ENCODE peak calls at places on chromosomes 4 and X, in seven cellular contexts. Y is lower leg skin, N is Peyer's patch, X is right lobe of liver, P is uterus, L is transverse colon, C is tibial nerve. H is an unnamed sample.

GRCh38 chr4:148998719-148999118 is 556.5 kb upstream of the NR3C2 start:
- DNase-seq in Y (no peak), N (no peak), X (no peak), P (no peak), L (no peak), C (no peak), H (no peak)

GRCh38 chr4:74055096-74055495 is 16.6 kb upstream of the CXCL3 start:
- DNase-seq in Y (no peak), N (no peak), X (no peak), P (no peak), L (no peak), C (no peak), H (no peak)

GRCh38 chrX:123964155-123964554 is 2.6 kb downstream of the STAG2 start:
- DNase-seq in Y (no peak), N (no peak), X (no peak), P (no peak), L (no peak), C (no peak), H (no peak)

GRCh38 chr4:140568507-140569306 is at the start of gene UCP1:
- DNase-seq in Y (no peak), N (no peak), X (no peak), P (peak; percentile 18), L (peak; percentile 19), C (no peak), H (no peak)

GRCh38 chrX:154530286-154530685 is 14.3 kb upstream of the FAM3A start:
- DNase-seq in Y (no peak), N (no peak), X (no peak), P (no peak), L (no peak), C (no peak), H (no peak)

GRCh38 chrX:85870585-85870984 is 176.8 kb downstream of the CHM start:
- DNase-seq in Y (no peak), N (no peak), X (no peak), P (no peak), L (no peak), C (no peak), H (no peak)

GRCh38 chr4:162499478-162499877 is 335.7 kb upstream of the FSTL5 start:
- DNase-seq in Y (no peak), N (no peak), X (no peak), P (no peak), L (no peak), C (no peak), H (no peak)

GRCh38 chrX:44708470-44708869 is 135.4 kb upstream of the DUSP21 start:
- DNase-seq in Y (peak; percentile 29), N (no peak), X (no peak), P (no peak), L (no peak), C (no peak), H (no peak)

GRCh38 chr4:184287697-184288255 is 70.1 kb upstream of the ENPP6 start:
- DNase-seq in Y (no peak), N (no peak), X (no peak), P (no peak), L (peak; percentile 40), C (no peak), H (no peak)

GRCh38 chrX:40003982-40004535 is 93.7 kb downstream of the BCOR start:
- DNase-seq in Y (no peak), N (no peak), X (no peak), P (no peak), L (no peak), C (no peak), H (no peak)

GRCh38 chr4:156941940-156942548 is 29.6 kb downstream of the PDGFC start:
- DNase-seq in Y (no peak), N (no peak), X (no peak), P (peak; percentile 24), L (peak; percentile 33), C (no peak), H (peak; percentile 19)

GRCh38 chr4:83128235-83128929 is 13.9 kb upstream of the PLAC8 start:
- DNase-seq in Y (no peak), N (no peak), X (no peak), P (no peak), L (peak; percentile 32), C (no peak), H (no peak)

GRCh38 chr4:111281219-111281618 is 658.3 kb upstream of the PITX2 start:
- DNase-seq in Y (no peak), N (no peak), X (no peak), P (no peak), L (no peak), C (no peak), H (no peak)

GRCh38 chr4:174213734-174214101 is 69.7 kb downstream of the FBXO8 start:
- DNase-seq in Y (no peak), N (no peak), X (peak; percentile 46), P (no peak), L (no peak), C (no peak), H (no peak)

GRCh38 chr4:174215055-174215454 is 68.4 kb downstream of the FBXO8 start:
- DNase-seq in Y (no peak), N (no peak), X (no peak), P (no peak), L (no peak), C (no peak), H (no peak)

GRCh38 chr4:174212061-174212460 is 71.4 kb downstream of the FBXO8 start:
- DNase-seq in Y (no peak), N (no peak), X (no peak), P (no peak), L (no peak), C (no peak), H (no peak)

GRCh38 chr4:174215936-174216699 is 67.3 kb downstream of the FBXO8 start:
- DNase-seq in Y (no peak), N (no peak), X (no peak), P (no peak), L (no peak), C (no peak), H (no peak)

DNA sequence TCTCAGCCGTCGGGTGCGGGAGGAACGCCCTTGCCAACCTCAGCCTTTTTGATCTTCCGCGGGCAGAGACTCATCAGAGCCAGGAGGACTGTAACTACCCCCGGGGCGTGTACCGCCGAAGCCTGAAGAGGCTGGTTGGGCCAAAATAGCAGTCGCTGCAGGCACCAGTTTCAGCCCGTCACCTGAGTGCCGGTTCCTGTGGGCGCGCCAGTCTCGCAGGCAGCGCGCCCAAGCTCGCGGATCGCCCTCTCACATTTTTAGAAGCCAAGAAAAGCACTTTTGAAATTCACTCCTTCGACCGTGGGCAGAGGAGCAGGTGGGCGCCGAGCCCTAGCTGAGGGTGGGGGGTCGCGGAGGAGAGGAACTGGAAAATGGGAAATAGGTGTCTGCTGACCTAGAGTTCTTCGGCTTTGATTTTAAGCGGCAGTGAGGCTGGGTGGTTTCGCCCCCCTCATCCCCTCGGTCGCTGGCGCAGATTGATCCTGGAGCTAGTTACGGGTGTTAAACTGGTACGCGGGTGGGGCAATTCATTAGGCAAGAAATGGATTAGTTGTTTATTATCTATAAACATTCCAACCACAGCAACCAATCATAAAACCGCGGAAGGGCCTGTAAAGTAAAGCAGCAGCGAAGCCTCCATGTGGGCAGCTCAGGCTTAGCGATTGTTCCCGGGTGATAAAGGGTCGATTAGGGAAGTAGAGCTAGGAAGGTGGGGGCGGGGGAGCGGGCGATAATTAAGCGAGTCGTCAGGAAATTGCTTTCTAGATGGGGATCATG is 69.2 kb downstream of the FBXO8 start:
- DNase-seq in Y (no peak), N (no peak), X (peak; percentile 43), P (no peak), L (no peak), C (no peak), H (no peak)
- H3K4me3 ChIP-seq in Y (no peak overlapping the region), N (no peak overlapping the region), X (peak overlapping the region; percentile 20), P (no peak overlapping the region), L (peak overlapping the region; percentile 8), C (peak overlapping the region; percentile 21), H (peak overlapping the region; percentile 26)

GRCh38 chrX:24145340-24146186 is 4.0 kb upstream of the ZFX start:
- DNase-seq in Y (no peak), N (no peak), X (no peak), P (no peak), L (no peak), C (no peak), H (no peak)
- TF ChIP-seq CTCF in Y (no peak), N (no peak), X (no peak), P (no peak), L (no peak), C (no peak), H (no peak)

DNA sequence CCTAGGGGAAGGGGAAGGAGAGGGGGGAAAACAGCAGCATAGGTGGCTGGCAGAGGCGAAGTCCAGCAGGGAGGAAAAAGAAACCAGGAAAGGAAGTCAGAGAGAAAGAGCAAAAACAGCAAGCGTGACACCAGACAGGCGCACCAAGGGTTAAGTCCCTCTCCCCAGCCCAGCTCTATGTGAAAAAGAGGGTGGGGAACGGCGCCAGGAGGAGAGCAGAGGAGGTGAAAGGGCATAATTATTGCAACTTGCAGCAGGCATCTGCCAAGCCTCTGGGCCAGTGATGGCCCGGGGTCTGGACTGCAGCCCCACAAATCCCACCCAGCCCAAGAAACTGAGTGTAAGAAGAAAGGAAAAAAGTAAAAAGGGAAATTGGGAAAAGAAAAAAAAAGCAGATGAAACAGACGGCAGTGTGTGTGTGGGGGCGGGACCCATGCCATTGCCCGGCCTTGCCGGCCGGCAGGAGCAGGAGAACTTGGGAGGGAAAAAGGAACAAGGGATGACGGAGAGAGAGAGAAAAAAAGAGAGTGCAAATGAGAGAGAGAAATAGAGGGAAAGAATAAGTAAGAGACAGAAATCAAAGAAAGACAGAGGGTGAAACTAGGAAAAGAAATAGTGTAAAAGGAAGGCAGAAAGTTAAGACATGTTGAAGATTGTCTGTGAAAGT is 14.1 kb upstream of the RHOXF2 start:
- DNase-seq in Y (no peak), N (no peak), X (no peak), P (peak; percentile 28), L (no peak), C (no peak), H (no peak)
- TF ChIP-seq POLR2A in Y (no peak), N (no peak), X (no peak), P (no peak), L (no peak), C (no peak), H (no peak)

GRCh38 chr4:186203391-186203802 is 12.0 kb downstream of the CYP4V2 start:
- DNase-seq in Y (no peak), N (no peak), X (no peak), P (no peak), L (no peak), C (no peak), H (no peak)

GRCh38 chr4:186204103-186204559 is 12.8 kb downstream of the CYP4V2 start:
- DNase-seq in Y (peak; percentile 84), N (peak; percentile 80), X (no peak), P (no peak), L (peak; percentile 75), C (no peak), H (no peak)

GRCh38 chr4:186202490-186203140 is 11.2 kb downstream of the CYP4V2 start:
- DNase-seq in Y (no peak), N (no peak), X (no peak), P (no peak), L (no peak), C (no peak), H (no peak)

GRCh38 chr4:186201535-186202230 is 10.3 kb downstream of the CYP4V2 start:
- DNase-seq in Y (no peak), N (peak; percentile 86), X (peak; percentile 64), P (no peak), L (peak; percentile 71), C (no peak), H (no peak)

DNA sequence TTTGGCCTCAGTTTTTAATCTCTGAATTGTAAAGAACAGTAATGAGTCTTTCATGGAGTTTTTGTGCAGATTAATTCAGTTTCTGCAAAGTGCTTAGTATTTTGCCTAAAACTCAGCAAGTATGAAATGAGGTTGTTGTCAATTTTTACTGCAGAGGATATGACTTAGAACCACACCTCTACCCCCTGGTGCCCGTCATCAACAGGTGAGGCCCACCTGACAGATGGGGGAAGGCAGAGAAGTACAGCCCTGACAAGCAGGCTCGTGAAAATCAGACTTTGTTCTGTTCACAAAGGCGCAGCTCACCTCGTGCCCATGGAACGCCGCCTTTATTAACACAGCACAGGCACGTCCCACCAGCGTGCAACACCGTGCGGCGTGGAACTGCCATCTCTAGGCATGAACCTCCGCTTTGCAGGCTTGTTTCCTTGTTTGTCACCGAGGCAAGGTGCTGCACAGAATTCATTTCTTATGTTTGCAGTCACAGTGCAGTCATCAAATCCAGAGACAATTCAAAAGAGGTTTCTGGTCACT is 13.3 kb downstream of the CYP4V2 start:
- DNase-seq in Y (no peak), N (peak; percentile 76), X (no peak), P (no peak), L (peak; percentile 73), C (no peak), H (no peak)
- H3K4me3 ChIP-seq in Y (no peak overlapping the region), N (no peak overlapping the region), X (peak overlapping the region; percentile 15), P (no peak overlapping the region), L (no peak overlapping the region), C (peak overlapping the region; percentile 9), H (no peak overlapping the region)